ENCODE peak calls at places on chromosomes 3 and 15, in eight cellular contexts. One of them, this sample, is unnamed.
A peak's percentile ranks its signal among the peaks of the same experiment; 100 is the strongest.

GRCh38 chr3:38566215-38566528 is 70.0 kb downstream of the EXOG start:
- DNase-seq in MM.1S: no peak
- DNase-seq in neural progenitor cell: no peak
- DNase-seq in psoas muscle: peak; percentile 28
- DNase-seq in lower lobe of right lung: peak; percentile 24
- DNase-seq in stomach: no peak
- DNase-seq in tibial nerve: no peak
- DNase-seq in adipocyte: no peak
- DNase-seq in this sample: peak; percentile 1

GRCh38 chr3:122691195-122691594 is 10.6 kb downstream of the PARP14 start:
- DNase-seq in MM.1S: no peak
- DNase-seq in neural progenitor cell: no peak
- DNase-seq in psoas muscle: no peak
- DNase-seq in lower lobe of right lung: no peak
- DNase-seq in stomach: peak; percentile 46
- DNase-seq in tibial nerve: no peak
- DNase-seq in adipocyte: peak; percentile 24
- DNase-seq in this sample: no peak

GRCh38 chr3:72782521-72782920 is 65.7 kb downstream of the SHQ1 start:
- DNase-seq in MM.1S: no peak
- DNase-seq in neural progenitor cell: no peak
- DNase-seq in psoas muscle: no peak
- DNase-seq in lower lobe of right lung: no peak
- DNase-seq in stomach: no peak
- DNase-seq in tibial nerve: no peak
- DNase-seq in adipocyte: no peak
- DNase-seq in this sample: peak; percentile 83

GRCh38 chr3:81465510-81465909 is 295.9 kb downstream of the GBE1 start:
- DNase-seq in MM.1S: no peak
- DNase-seq in neural progenitor cell: no peak
- DNase-seq in psoas muscle: no peak
- DNase-seq in lower lobe of right lung: no peak
- DNase-seq in stomach: no peak
- DNase-seq in tibial nerve: no peak
- DNase-seq in adipocyte: peak; percentile 28
- DNase-seq in this sample: no peak

GRCh38 chr15:74995779-74996765 is 709 bp downstream of the SCAMP5 start:
- DNase-seq in MM.1S: no peak
- DNase-seq in neural progenitor cell: peak; percentile 66
- DNase-seq in psoas muscle: no peak
- DNase-seq in lower lobe of right lung: no peak
- DNase-seq in stomach: peak; percentile 30
- DNase-seq in tibial nerve: no peak
- DNase-seq in adipocyte: peak; percentile 10
- DNase-seq in this sample: peak; percentile 37

GRCh38 chr3:65979152-65979551 is 59.6 kb downstream of the MAGI1 start:
- DNase-seq in MM.1S: no peak
- DNase-seq in neural progenitor cell: no peak
- DNase-seq in psoas muscle: no peak
- DNase-seq in lower lobe of right lung: no peak
- DNase-seq in stomach: no peak
- DNase-seq in tibial nerve: peak; percentile 48
- DNase-seq in adipocyte: no peak
- DNase-seq in this sample: peak; percentile 8

GRCh38 chr3:4986611-4987373 is 7.6 kb downstream of the BHLHE40 start:
- DNase-seq in MM.1S: peak; percentile 78
- DNase-seq in neural progenitor cell: peak; percentile 96
- DNase-seq in psoas muscle: peak; percentile 99
- DNase-seq in lower lobe of right lung: peak; percentile 97
- DNase-seq in stomach: peak; percentile 98
- DNase-seq in tibial nerve: peak; percentile 88
- DNase-seq in adipocyte: peak; percentile 99
- DNase-seq in this sample: peak; percentile 93

GRCh38 chr15:66927326-66928077 is 137.9 kb upstream of the SMAD3 start:
- DNase-seq in MM.1S: no peak
- DNase-seq in neural progenitor cell: no peak
- DNase-seq in psoas muscle: no peak
- DNase-seq in lower lobe of right lung: no peak
- DNase-seq in stomach: no peak
- DNase-seq in tibial nerve: no peak
- DNase-seq in adipocyte: peak; percentile 39
- DNase-seq in this sample: peak; percentile 5

GRCh38 chr3:129820587-129820986 is 72.9 kb downstream of the TMCC1 start:
- DNase-seq in MM.1S: no peak
- DNase-seq in neural progenitor cell: no peak
- DNase-seq in psoas muscle: no peak
- DNase-seq in lower lobe of right lung: no peak
- DNase-seq in stomach: no peak
- DNase-seq in tibial nerve: no peak
- DNase-seq in adipocyte: no peak
- DNase-seq in this sample: no peak

GRCh38 chr15:56205061-56205876 is 38.4 kb downstream of the RFX7 start:
- DNase-seq in MM.1S: no peak
- DNase-seq in neural progenitor cell: no peak
- DNase-seq in psoas muscle: no peak
- DNase-seq in lower lobe of right lung: no peak
- DNase-seq in stomach: no peak
- DNase-seq in tibial nerve: no peak
- DNase-seq in adipocyte: peak; percentile 31
- DNase-seq in this sample: no peak

GRCh38 chr15:62847900-62848489 is 194.6 kb upstream of the TPM1 start:
- DNase-seq in MM.1S: peak; percentile 53
- DNase-seq in neural progenitor cell: peak; percentile 74
- DNase-seq in psoas muscle: peak; percentile 86
- DNase-seq in lower lobe of right lung: peak; percentile 57
- DNase-seq in stomach: peak; percentile 65
- DNase-seq in tibial nerve: peak; percentile 86
- DNase-seq in adipocyte: peak; percentile 55
- DNase-seq in this sample: peak; percentile 50

GRCh38 chr3:4907647-4908046 is 71.6 kb upstream of the BHLHE40 start:
- DNase-seq in MM.1S: no peak
- DNase-seq in neural progenitor cell: no peak
- DNase-seq in psoas muscle: no peak
- DNase-seq in lower lobe of right lung: no peak
- DNase-seq in stomach: no peak
- DNase-seq in tibial nerve: no peak
- DNase-seq in adipocyte: no peak
- DNase-seq in this sample: no peak

GRCh38 chr3:173977747-173978146 is 580.2 kb downstream of the NLGN1 start:
- DNase-seq in MM.1S: no peak
- DNase-seq in neural progenitor cell: no peak
- DNase-seq in psoas muscle: no peak
- DNase-seq in lower lobe of right lung: no peak
- DNase-seq in stomach: no peak
- DNase-seq in tibial nerve: no peak
- DNase-seq in adipocyte: peak; percentile 19
- DNase-seq in this sample: no peak

GRCh38 chr3:73432021-73432722 is 192.6 kb downstream of the PDZRN3 start:
- DNase-seq in MM.1S: peak; percentile 52
- DNase-seq in neural progenitor cell: peak; percentile 76
- DNase-seq in psoas muscle: no peak
- DNase-seq in lower lobe of right lung: no peak
- DNase-seq in stomach: no peak
- DNase-seq in tibial nerve: peak; percentile 41
- DNase-seq in adipocyte: peak; percentile 74
- DNase-seq in this sample: peak; percentile 47

GRCh38 chr3:74491874-74492273 is 122.6 kb downstream of the CNTN3 start:
- DNase-seq in MM.1S: no peak
- DNase-seq in neural progenitor cell: no peak
- DNase-seq in psoas muscle: no peak
- DNase-seq in lower lobe of right lung: no peak
- DNase-seq in stomach: no peak
- DNase-seq in tibial nerve: no peak
- DNase-seq in adipocyte: no peak
- DNase-seq in this sample: no peak

GRCh38 chr15:81327526-81327925 is 3.6 kb upstream of the STARD5 start:
- DNase-seq in MM.1S: peak; percentile 65
- DNase-seq in neural progenitor cell: no peak
- DNase-seq in psoas muscle: no peak
- DNase-seq in lower lobe of right lung: no peak
- DNase-seq in stomach: no peak
- DNase-seq in tibial nerve: no peak
- DNase-seq in adipocyte: peak; percentile 91
- DNase-seq in this sample: peak; percentile 24

GRCh38 chr3:4313606-4314308 is 10.6 kb downstream of the SETMAR start:
- DNase-seq in MM.1S: no peak
- DNase-seq in neural progenitor cell: no peak
- DNase-seq in psoas muscle: no peak
- DNase-seq in lower lobe of right lung: no peak
- DNase-seq in stomach: no peak
- DNase-seq in tibial nerve: no peak
- DNase-seq in adipocyte: no peak
- DNase-seq in this sample: no peak

GRCh38 chr3:31767920-31768319 is 213.1 kb downstream of the OSBPL10 start:
- DNase-seq in MM.1S: no peak
- DNase-seq in neural progenitor cell: no peak
- DNase-seq in psoas muscle: no peak
- DNase-seq in lower lobe of right lung: no peak
- DNase-seq in stomach: no peak
- DNase-seq in tibial nerve: no peak
- DNase-seq in adipocyte: no peak
- DNase-seq in this sample: no peak

GRCh38 chr15:63388511-63388910 is 6.9 kb upstream of the CA12 start:
- DNase-seq in MM.1S: no peak
- DNase-seq in neural progenitor cell: no peak
- DNase-seq in psoas muscle: no peak
- DNase-seq in lower lobe of right lung: no peak
- DNase-seq in stomach: no peak
- DNase-seq in tibial nerve: no peak
- DNase-seq in adipocyte: no peak
- DNase-seq in this sample: no peak

GRCh38 chr3:105649469-105649868 is 219.3 kb downstream of the CBLB start:
- DNase-seq in MM.1S: no peak
- DNase-seq in neural progenitor cell: no peak
- DNase-seq in psoas muscle: no peak
- DNase-seq in lower lobe of right lung: no peak
- DNase-seq in stomach: no peak
- DNase-seq in tibial nerve: no peak
- DNase-seq in adipocyte: no peak
- DNase-seq in this sample: no peak

GRCh38 chr3:130900959-130901358 is 7.1 kb downstream of the ATP2C1 start:
- DNase-seq in MM.1S: peak; percentile 21
- DNase-seq in neural progenitor cell: no peak
- DNase-seq in psoas muscle: no peak
- DNase-seq in lower lobe of right lung: no peak
- DNase-seq in stomach: no peak
- DNase-seq in tibial nerve: no peak
- DNase-seq in adipocyte: no peak
- DNase-seq in this sample: no peak

GRCh38 chr3:129793947-129794318 is 99.6 kb downstream of the TMCC1 start:
- DNase-seq in MM.1S: no peak
- DNase-seq in neural progenitor cell: peak; percentile 79
- DNase-seq in psoas muscle: no peak
- DNase-seq in lower lobe of right lung: no peak
- DNase-seq in stomach: no peak
- DNase-seq in tibial nerve: no peak
- DNase-seq in adipocyte: no peak
- DNase-seq in this sample: peak; percentile 52

GRCh38 chr3:68057637-68058320 is 403.4 kb upstream of the SUCLG2 start:
- DNase-seq in MM.1S: no peak
- DNase-seq in neural progenitor cell: no peak
- DNase-seq in psoas muscle: no peak
- DNase-seq in lower lobe of right lung: no peak
- DNase-seq in stomach: no peak
- DNase-seq in tibial nerve: no peak
- DNase-seq in adipocyte: no peak
- DNase-seq in this sample: no peak

GRCh38 chr3:184632551-184632950 is 71.0 kb downstream of the EPHB3 start:
- DNase-seq in MM.1S: no peak
- DNase-seq in neural progenitor cell: no peak
- DNase-seq in psoas muscle: no peak
- DNase-seq in lower lobe of right lung: no peak
- DNase-seq in stomach: peak; percentile 42
- DNase-seq in tibial nerve: no peak
- DNase-seq in adipocyte: no peak
- DNase-seq in this sample: no peak
- H3K4me1 ChIP-seq in MM.1S: no peaks in the 10 kb centered on the region
- H3K4me1 ChIP-seq in neural progenitor cell: peaks cover 75% of the 10 kb centered on the region
- H3K4me1 ChIP-seq in psoas muscle: no peaks in the 10 kb centered on the region
- H3K4me1 ChIP-seq in lower lobe of right lung: no peaks in the 10 kb centered on the region
- H3K4me1 ChIP-seq in stomach: no peaks in the 10 kb centered on the region
- H3K4me1 ChIP-seq in tibial nerve: peaks cover 3% of the 10 kb centered on the region
- H3K4me1 ChIP-seq in adipocyte: no peaks in the 10 kb centered on the region
- H3K4me1 ChIP-seq in this sample: peaks cover 10% of the 10 kb centered on the region

GRCh38 chr15:90191344-90191687 is 9.8 kb upstream of the SEMA4B start:
- DNase-seq in MM.1S: no peak
- DNase-seq in neural progenitor cell: no peak
- DNase-seq in psoas muscle: no peak
- DNase-seq in lower lobe of right lung: no peak
- DNase-seq in stomach: no peak
- DNase-seq in tibial nerve: no peak
- DNase-seq in adipocyte: no peak
- DNase-seq in this sample: no peak

GRCh38 chr15:90192961-90193786 is 8.0 kb upstream of the SEMA4B start:
- DNase-seq in MM.1S: no peak
- DNase-seq in neural progenitor cell: no peak
- DNase-seq in psoas muscle: no peak
- DNase-seq in lower lobe of right lung: no peak
- DNase-seq in stomach: no peak
- DNase-seq in tibial nerve: no peak
- DNase-seq in adipocyte: no peak
- DNase-seq in this sample: no peak

GRCh38 chr15:90189781-90190467 is 11.2 kb upstream of the SEMA4B start:
- DNase-seq in MM.1S: no peak
- DNase-seq in neural progenitor cell: no peak
- DNase-seq in psoas muscle: no peak
- DNase-seq in lower lobe of right lung: no peak
- DNase-seq in stomach: no peak
- DNase-seq in tibial nerve: no peak
- DNase-seq in adipocyte: no peak
- DNase-seq in this sample: no peak

GRCh38 chr15:90190606-90191343 is 10.4 kb upstream of the SEMA4B start:
- DNase-seq in MM.1S: peak; percentile 96
- DNase-seq in neural progenitor cell: no peak
- DNase-seq in psoas muscle: no peak
- DNase-seq in lower lobe of right lung: no peak
- DNase-seq in stomach: peak; percentile 55
- DNase-seq in tibial nerve: no peak
- DNase-seq in adipocyte: no peak
- DNase-seq in this sample: no peak

GRCh38 chr15:90191795-90192494 is 9.2 kb upstream of the SEMA4B start:
- DNase-seq in MM.1S: peak; percentile 88
- DNase-seq in neural progenitor cell: no peak
- DNase-seq in psoas muscle: peak; percentile 88
- DNase-seq in lower lobe of right lung: peak; percentile 75
- DNase-seq in stomach: peak; percentile 85
- DNase-seq in tibial nerve: peak; percentile 43
- DNase-seq in adipocyte: no peak
- DNase-seq in this sample: no peak
- H3K4me3 ChIP-seq in MM.1S: peak overlapping the region; percentile 41
- H3K4me3 ChIP-seq in neural progenitor cell: no peak overlapping the region
- H3K4me3 ChIP-seq in psoas muscle: no peak overlapping the region
- H3K4me3 ChIP-seq in lower lobe of right lung: no peak overlapping the region
- H3K4me3 ChIP-seq in stomach: no peak overlapping the region
- H3K4me3 ChIP-seq in tibial nerve: peak overlapping the region; percentile 21
- H3K4me3 ChIP-seq in adipocyte: no peak overlapping the region
- H3K4me3 ChIP-seq in this sample: no peak overlapping the region

GRCh38 chr15:36599824-36600365 is 20.5 kb downstream of the CDIN1 start:
- DNase-seq in MM.1S: no peak
- DNase-seq in neural progenitor cell: no peak
- DNase-seq in psoas muscle: no peak
- DNase-seq in lower lobe of right lung: no peak
- DNase-seq in stomach: no peak
- DNase-seq in tibial nerve: no peak
- DNase-seq in adipocyte: peak; percentile 18
- DNase-seq in this sample: peak; percentile 56
- H3K4me1 ChIP-seq in MM.1S: peaks cover 1% of the 10 kb centered on the region
- H3K4me1 ChIP-seq in neural progenitor cell: peaks cover 18% of the 10 kb centered on the region
- H3K4me1 ChIP-seq in psoas muscle: peaks cover 55% of the 10 kb centered on the region
- H3K4me1 ChIP-seq in lower lobe of right lung: no peaks in the 10 kb centered on the region
- H3K4me1 ChIP-seq in stomach: no peaks in the 10 kb centered on the region
- H3K4me1 ChIP-seq in tibial nerve: peaks cover 5% of the 10 kb centered on the region
- H3K4me1 ChIP-seq in adipocyte: peaks cover 32% of the 10 kb centered on the region
- H3K4me1 ChIP-seq in this sample: peaks cover 25% of the 10 kb centered on the region

GRCh38 chr3:21750831-21751391 is at the start of gene ZNF385D:
- DNase-seq in MM.1S: no peak
- DNase-seq in neural progenitor cell: peak; percentile 93
- DNase-seq in psoas muscle: peak; percentile 70
- DNase-seq in lower lobe of right lung: peak; percentile 42
- DNase-seq in stomach: no peak
- DNase-seq in tibial nerve: peak; percentile 27
- DNase-seq in adipocyte: peak; percentile 82
- DNase-seq in this sample: peak; percentile 54
- H3K4me3 ChIP-seq in MM.1S: no peak within 1 kb of the TSS
- H3K4me3 ChIP-seq in neural progenitor cell: peak within 1 kb of the TSS; percentile 72
- H3K4me3 ChIP-seq in psoas muscle: peak within 1 kb of the TSS; percentile 58
- H3K4me3 ChIP-seq in lower lobe of right lung: peak within 1 kb of the TSS; percentile 41
- H3K4me3 ChIP-seq in stomach: peak within 1 kb of the TSS; percentile 40
- H3K4me3 ChIP-seq in tibial nerve: peak within 1 kb of the TSS; percentile 18
- H3K4me3 ChIP-seq in adipocyte: peak within 1 kb of the TSS; percentile 89
- H3K4me3 ChIP-seq in this sample: peak within 1 kb of the TSS; percentile 25

This sample was measured in HAP-1.